ENCODE peak calls at places on chromosomes 13 and 19, in seven cellular contexts. One of them, this sample, is unnamed.
A peak's percentile ranks its signal among the peaks of the same experiment; 100 is the strongest.

GRCh38 chr13:113796948-113797676 is 38.1 kb downstream of the TMEM255B start:
- DNase-seq in A549: no peak
- DNase-seq in bronchial epithelial cell: no peak
- DNase-seq in fibroblast of the aortic adventitia: no peak
- DNase-seq in fibroblast of lung: no peak
- DNase-seq in upper lobe of right lung: peak; percentile 65
- DNase-seq in uterus: peak; percentile 5
- DNase-seq in this sample: no peak

GRCh38 chr13:71672527-71672926 is 194.5 kb downstream of the DACH1 start:
- DNase-seq in A549: no peak
- DNase-seq in bronchial epithelial cell: no peak
- DNase-seq in fibroblast of the aortic adventitia: no peak
- DNase-seq in fibroblast of lung: no peak
- DNase-seq in upper lobe of right lung: no peak
- DNase-seq in uterus: no peak
- DNase-seq in this sample: no peak

GRCh38 chr13:110471833-110472162 is 89.7 kb downstream of the RAB20 start:
- DNase-seq in A549: no peak
- DNase-seq in bronchial epithelial cell: no peak
- DNase-seq in fibroblast of the aortic adventitia: no peak
- DNase-seq in fibroblast of lung: peak; percentile 52
- DNase-seq in upper lobe of right lung: no peak
- DNase-seq in uterus: no peak
- DNase-seq in this sample: peak; percentile 65

GRCh38 chr19:342801-343421 is 1.7 kb downstream of the MIER2 start:
- DNase-seq in A549: no peak
- DNase-seq in bronchial epithelial cell: peak; percentile 75
- DNase-seq in fibroblast of the aortic adventitia: peak; percentile 91
- DNase-seq in fibroblast of lung: peak; percentile 96
- DNase-seq in upper lobe of right lung: peak; percentile 73
- DNase-seq in uterus: peak; percentile 49
- DNase-seq in this sample: no peak

GRCh38 chr13:38566526-38566925 is 120.4 kb upstream of the FREM2 start:
- DNase-seq in A549: no peak
- DNase-seq in bronchial epithelial cell: no peak
- DNase-seq in fibroblast of the aortic adventitia: no peak
- DNase-seq in fibroblast of lung: no peak
- DNase-seq in upper lobe of right lung: no peak
- DNase-seq in uterus: no peak
- DNase-seq in this sample: no peak

GRCh38 chr19:871446-872265 is 12.2 kb downstream of the CFD start:
- DNase-seq in A549: no peak
- DNase-seq in bronchial epithelial cell: peak; percentile 20
- DNase-seq in fibroblast of the aortic adventitia: no peak
- DNase-seq in fibroblast of lung: peak; percentile 41
- DNase-seq in upper lobe of right lung: no peak
- DNase-seq in uterus: no peak
- DNase-seq in this sample: no peak

GRCh38 chr13:111156421-111156820 is 41.3 kb downstream of the ARHGEF7 start:
- DNase-seq in A549: no peak
- DNase-seq in bronchial epithelial cell: no peak
- DNase-seq in fibroblast of the aortic adventitia: peak; percentile 23
- DNase-seq in fibroblast of lung: peak; percentile 2
- DNase-seq in upper lobe of right lung: no peak
- DNase-seq in uterus: no peak
- DNase-seq in this sample: no peak

GRCh38 chr13:97810152-97810551 is 143.3 kb upstream of the IPO5 start:
- DNase-seq in A549: no peak
- DNase-seq in bronchial epithelial cell: peak; percentile 18
- DNase-seq in fibroblast of the aortic adventitia: peak; percentile 34
- DNase-seq in fibroblast of lung: peak; percentile 5
- DNase-seq in upper lobe of right lung: no peak
- DNase-seq in uterus: no peak
- DNase-seq in this sample: no peak

GRCh38 chr13:110309661-110310524 is 2.8 kb downstream of the COL4A2 start:
- DNase-seq in A549: no peak
- DNase-seq in bronchial epithelial cell: no peak
- DNase-seq in fibroblast of the aortic adventitia: no peak
- DNase-seq in fibroblast of lung: no peak
- DNase-seq in upper lobe of right lung: no peak
- DNase-seq in uterus: no peak
- DNase-seq in this sample: no peak

GRCh38 chr19:51196181-51196580 is 28.7 kb upstream of the CD33 start:
- DNase-seq in A549: no peak
- DNase-seq in bronchial epithelial cell: no peak
- DNase-seq in fibroblast of the aortic adventitia: no peak
- DNase-seq in fibroblast of lung: no peak
- DNase-seq in upper lobe of right lung: no peak
- DNase-seq in uterus: no peak
- DNase-seq in this sample: no peak

GRCh38 chr13:59112375-59112774 is 1051.4 kb downstream of the DIAPH3 start:
- DNase-seq in A549: no peak
- DNase-seq in bronchial epithelial cell: peak; percentile 12
- DNase-seq in fibroblast of the aortic adventitia: peak; percentile 98
- DNase-seq in fibroblast of lung: peak; percentile 100
- DNase-seq in upper lobe of right lung: no peak
- DNase-seq in uterus: no peak
- DNase-seq in this sample: no peak

GRCh38 chr13:113804017-113804702 is 45.1 kb downstream of the TMEM255B start:
- DNase-seq in A549: no peak
- DNase-seq in bronchial epithelial cell: no peak
- DNase-seq in fibroblast of the aortic adventitia: no peak
- DNase-seq in fibroblast of lung: peak; percentile 62
- DNase-seq in upper lobe of right lung: peak; percentile 58
- DNase-seq in uterus: peak; percentile 50
- DNase-seq in this sample: no peak

GRCh38 chr19:3142292-3142670 is 6.4 kb downstream of the GNA15 start:
- DNase-seq in A549: peak; percentile 81
- DNase-seq in bronchial epithelial cell: peak; percentile 86
- DNase-seq in fibroblast of the aortic adventitia: peak; percentile 92
- DNase-seq in fibroblast of lung: peak; percentile 77
- DNase-seq in upper lobe of right lung: no peak
- DNase-seq in uterus: no peak
- DNase-seq in this sample: peak; percentile 78

GRCh38 chr19:9941646-9942045 is 5.3 kb upstream of the OLFM2 start:
- DNase-seq in A549: no peak
- DNase-seq in bronchial epithelial cell: no peak
- DNase-seq in fibroblast of the aortic adventitia: no peak
- DNase-seq in fibroblast of lung: no peak
- DNase-seq in upper lobe of right lung: no peak
- DNase-seq in uterus: no peak
- DNase-seq in this sample: no peak

GRCh38 chr19:9947441-9947840 is 11.1 kb upstream of the OLFM2 start:
- DNase-seq in A549: no peak
- DNase-seq in bronchial epithelial cell: no peak
- DNase-seq in fibroblast of the aortic adventitia: no peak
- DNase-seq in fibroblast of lung: no peak
- DNase-seq in upper lobe of right lung: no peak
- DNase-seq in uterus: no peak
- DNase-seq in this sample: no peak

GRCh38 chr19:9941236-9941635 is 4.9 kb upstream of the OLFM2 start:
- DNase-seq in A549: no peak
- DNase-seq in bronchial epithelial cell: no peak
- DNase-seq in fibroblast of the aortic adventitia: peak; percentile 88
- DNase-seq in fibroblast of lung: peak; percentile 59
- DNase-seq in upper lobe of right lung: no peak
- DNase-seq in uterus: no peak
- DNase-seq in this sample: no peak

GRCh38 chr19:9943744-9944143 is 7.4 kb upstream of the OLFM2 start:
- DNase-seq in A549: no peak
- DNase-seq in bronchial epithelial cell: no peak
- DNase-seq in fibroblast of the aortic adventitia: no peak
- DNase-seq in fibroblast of lung: no peak
- DNase-seq in upper lobe of right lung: no peak
- DNase-seq in uterus: no peak
- DNase-seq in this sample: no peak

DNA sequence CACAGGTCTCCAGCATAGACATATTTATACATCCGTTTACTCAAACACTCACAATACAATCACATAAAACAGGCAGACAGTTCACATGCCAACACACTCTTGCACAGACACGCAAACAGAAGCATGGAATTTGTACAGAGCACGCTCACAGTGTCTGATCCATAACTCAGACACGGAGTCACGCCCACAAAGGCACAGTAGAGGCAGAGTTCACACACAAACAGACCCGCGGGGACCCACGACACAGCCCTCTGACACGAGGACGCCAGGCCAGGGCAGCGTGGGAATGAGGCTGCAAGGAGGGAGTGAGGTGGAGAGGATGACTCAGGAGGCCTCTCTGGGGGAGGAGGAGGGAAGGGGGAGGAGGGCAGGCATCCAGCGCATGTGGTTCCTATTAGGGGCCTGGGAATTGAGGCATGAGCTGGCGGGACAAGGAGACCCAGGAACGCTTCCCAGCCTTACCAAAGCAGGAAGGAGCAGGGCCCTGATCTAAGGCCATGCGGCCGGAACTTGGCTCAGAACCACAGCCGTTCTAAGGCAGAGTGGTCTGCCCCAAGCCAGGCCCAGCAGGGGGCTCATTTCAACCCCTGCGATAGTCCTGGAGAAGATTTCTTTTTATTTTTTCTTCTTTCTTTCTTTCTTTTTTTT is 9.1 kb upstream of the OLFM2 start:
- DNase-seq in A549: no peak
- DNase-seq in bronchial epithelial cell: peak; percentile 81
- DNase-seq in fibroblast of the aortic adventitia: peak; percentile 99
- DNase-seq in fibroblast of lung: peak; percentile 99
- DNase-seq in upper lobe of right lung: peak; percentile 69
- DNase-seq in uterus: peak; percentile 97
- DNase-seq in this sample: no peak
- TF ChIP-seq CTCF in A549: no peak
- TF ChIP-seq CTCF in bronchial epithelial cell: no peak
- TF ChIP-seq CTCF in fibroblast of the aortic adventitia: peak; percentile 52
- TF ChIP-seq CTCF in fibroblast of lung: peak; percentile 21
- TF ChIP-seq CTCF in upper lobe of right lung: no peak
- TF ChIP-seq CTCF in uterus: no peak
- TF ChIP-seq CTCF in this sample: no peak

GRCh38 chr19:43437712-43438111 is 23.0 kb downstream of the TEX101 start:
- DNase-seq in A549: no peak
- DNase-seq in bronchial epithelial cell: no peak
- DNase-seq in fibroblast of the aortic adventitia: no peak
- DNase-seq in fibroblast of lung: no peak
- DNase-seq in upper lobe of right lung: no peak
- DNase-seq in uterus: no peak
- DNase-seq in this sample: no peak

GRCh38 chr19:43433689-43434088 is 19.0 kb downstream of the TEX101 start:
- DNase-seq in A549: no peak
- DNase-seq in bronchial epithelial cell: no peak
- DNase-seq in fibroblast of the aortic adventitia: no peak
- DNase-seq in fibroblast of lung: no peak
- DNase-seq in upper lobe of right lung: no peak
- DNase-seq in uterus: no peak
- DNase-seq in this sample: no peak

GRCh38 chr19:43432866-43433673 is 18.4 kb downstream of the TEX101 start:
- DNase-seq in A549: peak; percentile 89
- DNase-seq in bronchial epithelial cell: peak; percentile 52
- DNase-seq in fibroblast of the aortic adventitia: peak; percentile 58
- DNase-seq in fibroblast of lung: peak; percentile 38
- DNase-seq in upper lobe of right lung: peak; percentile 70
- DNase-seq in uterus: peak; percentile 34
- DNase-seq in this sample: peak; percentile 69

GRCh38 chr19:43438291-43439162 is 23.8 kb downstream of the TEX101 start:
- DNase-seq in A549: peak; percentile 36
- DNase-seq in bronchial epithelial cell: peak; percentile 70
- DNase-seq in fibroblast of the aortic adventitia: peak; percentile 97
- DNase-seq in fibroblast of lung: peak; percentile 53
- DNase-seq in upper lobe of right lung: no peak
- DNase-seq in uterus: peak; percentile 79
- DNase-seq in this sample: peak; percentile 31

DNA sequence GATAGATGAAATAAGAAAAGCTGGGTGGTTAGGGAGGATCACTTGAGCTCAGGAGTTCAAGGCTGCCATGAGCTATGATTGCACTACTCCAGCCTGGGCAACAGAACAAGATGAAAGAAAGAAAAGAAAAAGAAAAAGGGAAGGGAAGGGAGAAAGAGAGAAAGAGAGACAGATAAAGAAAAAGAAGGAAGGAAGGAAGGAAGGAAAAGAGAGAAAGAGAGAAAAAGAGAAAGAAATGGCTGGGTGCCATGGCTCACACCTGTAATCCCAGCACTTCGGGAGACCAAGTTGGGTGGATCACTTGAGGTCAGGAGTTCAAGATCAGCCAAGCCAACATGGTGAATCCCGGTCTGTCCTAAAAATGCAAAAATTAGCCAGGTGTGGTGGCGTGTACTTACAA is 21.1 kb downstream of the TEX101 start:
- DNase-seq in A549: no peak
- DNase-seq in bronchial epithelial cell: no peak
- DNase-seq in fibroblast of the aortic adventitia: no peak
- DNase-seq in fibroblast of lung: no peak
- DNase-seq in upper lobe of right lung: no peak
- DNase-seq in uterus: no peak
- DNase-seq in this sample: no peak
- TF ChIP-seq CTCF in A549: no peak
- TF ChIP-seq CTCF in bronchial epithelial cell: no peak
- TF ChIP-seq CTCF in fibroblast of the aortic adventitia: no peak
- TF ChIP-seq CTCF in fibroblast of lung: no peak
- TF ChIP-seq CTCF in upper lobe of right lung: no peak
- TF ChIP-seq CTCF in uterus: no peak
- TF ChIP-seq CTCF in this sample: no peak

GRCh38 chr19:4649392-4650094 is 10.2 kb downstream of the TNFAIP8L1 start:
- DNase-seq in A549: no peak
- DNase-seq in bronchial epithelial cell: no peak
- DNase-seq in fibroblast of the aortic adventitia: no peak
- DNase-seq in fibroblast of lung: no peak
- DNase-seq in upper lobe of right lung: no peak
- DNase-seq in uterus: no peak
- DNase-seq in this sample: no peak

GRCh38 chr19:4645718-4646117 is 6.4 kb downstream of the TNFAIP8L1 start:
- DNase-seq in A549: no peak
- DNase-seq in bronchial epithelial cell: no peak
- DNase-seq in fibroblast of the aortic adventitia: no peak
- DNase-seq in fibroblast of lung: no peak
- DNase-seq in upper lobe of right lung: no peak
- DNase-seq in uterus: no peak
- DNase-seq in this sample: no peak

GRCh38 chr19:4650159-4650558 is 10.8 kb downstream of the TNFAIP8L1 start:
- DNase-seq in A549: no peak
- DNase-seq in bronchial epithelial cell: no peak
- DNase-seq in fibroblast of the aortic adventitia: no peak
- DNase-seq in fibroblast of lung: no peak
- DNase-seq in upper lobe of right lung: no peak
- DNase-seq in uterus: no peak
- DNase-seq in this sample: no peak

GRCh38 chr19:4652075-4652474 is 12.8 kb downstream of the TNFAIP8L1 start:
- DNase-seq in A549: no peak
- DNase-seq in bronchial epithelial cell: no peak
- DNase-seq in fibroblast of the aortic adventitia: no peak
- DNase-seq in fibroblast of lung: no peak
- DNase-seq in upper lobe of right lung: no peak
- DNase-seq in uterus: no peak
- DNase-seq in this sample: no peak

GRCh38 chr19:4647676-4648644 is 8.6 kb downstream of the TNFAIP8L1 start:
- DNase-seq in A549: no peak
- DNase-seq in bronchial epithelial cell: no peak
- DNase-seq in fibroblast of the aortic adventitia: peak; percentile 48
- DNase-seq in fibroblast of lung: no peak
- DNase-seq in upper lobe of right lung: no peak
- DNase-seq in uterus: peak; percentile 54
- DNase-seq in this sample: no peak
- TF ChIP-seq CTCF in A549: no peak
- TF ChIP-seq CTCF in bronchial epithelial cell: no peak
- TF ChIP-seq CTCF in fibroblast of the aortic adventitia: peak; percentile 35
- TF ChIP-seq CTCF in fibroblast of lung: no peak
- TF ChIP-seq CTCF in upper lobe of right lung: no peak
- TF ChIP-seq CTCF in uterus: no peak
- TF ChIP-seq CTCF in this sample: no peak

GRCh38 chr13:28376604-28377003 is 118.3 kb downstream of the FLT1 start:
- DNase-seq in A549: no peak
- DNase-seq in bronchial epithelial cell: no peak
- DNase-seq in fibroblast of the aortic adventitia: no peak
- DNase-seq in fibroblast of lung: no peak
- DNase-seq in upper lobe of right lung: no peak
- DNase-seq in uterus: no peak
- DNase-seq in this sample: no peak
- TF ChIP-seq CTCF in A549: no peak
- TF ChIP-seq CTCF in bronchial epithelial cell: no peak
- TF ChIP-seq CTCF in fibroblast of the aortic adventitia: no peak
- TF ChIP-seq CTCF in fibroblast of lung: no peak
- TF ChIP-seq CTCF in upper lobe of right lung: no peak
- TF ChIP-seq CTCF in uterus: no peak
- TF ChIP-seq CTCF in this sample: no peak

This sample was measured in activated CD8-positive, alpha-beta T cell treated with anti-CD3 and anti-CD28 coated beads for 36 hours.